ENCODE peak calls at places on chromosome 6, in ten cellular contexts. One of them, this sample, is unnamed.

GRCh38 chr6:162063666-162064065 is 663.9 kb downstream of the PRKN start:
- DNase-seq in uterus: no peak
- DNase-seq in left lung: no peak
- DNase-seq in hepatocyte: no peak
- DNase-seq in breast epithelium: no peak
- DNase-seq in tibial nerve: no peak
- DNase-seq in PC-3: no peak
- DNase-seq in HCT116: no peak
- DNase-seq in astrocyte: peak; percentile 15
- DNase-seq in A549: no peak
- DNase-seq in this sample: no peak

GRCh38 chr6:153129873-153130514 is 1.1 kb downstream of the RGS17 start:
- DNase-seq in left lung: no peak
- DNase-seq in uterus: no peak
- DNase-seq in A549: no peak
- DNase-seq in tibial nerve: no peak
- DNase-seq in HCT116: no peak
- DNase-seq in astrocyte: no peak
- DNase-seq in hepatocyte: peak; percentile 15
- DNase-seq in PC-3: no peak
- DNase-seq in breast epithelium: no peak
- DNase-seq in this sample: no peak

GRCh38 chr6:11194399-11195274 is 37.8 kb downstream of the NEDD9 start:
- DNase-seq in breast epithelium: no peak
- DNase-seq in astrocyte: peak; percentile 89
- DNase-seq in left lung: no peak
- DNase-seq in tibial nerve: no peak
- DNase-seq in HCT116: no peak
- DNase-seq in A549: peak; percentile 80
- DNase-seq in PC-3: no peak
- DNase-seq in hepatocyte: peak; percentile 54
- DNase-seq in uterus: no peak
- DNase-seq in this sample: no peak

GRCh38 chr6:167973092-167973880 is 24.2 kb upstream of the KIF25 start:
- DNase-seq in tibial nerve: no peak
- DNase-seq in PC-3: no peak
- DNase-seq in HCT116: no peak
- DNase-seq in A549: no peak
- DNase-seq in left lung: no peak
- DNase-seq in astrocyte: no peak
- DNase-seq in breast epithelium: no peak
- DNase-seq in uterus: no peak
- DNase-seq in hepatocyte: no peak
- DNase-seq in this sample: no peak

GRCh38 chr6:15909290-15910070 is 219.4 kb upstream of the MYLIP start:
- DNase-seq in A549: no peak
- DNase-seq in PC-3: no peak
- DNase-seq in left lung: no peak
- DNase-seq in astrocyte: no peak
- DNase-seq in uterus: no peak
- DNase-seq in HCT116: no peak
- DNase-seq in breast epithelium: no peak
- DNase-seq in tibial nerve: no peak
- DNase-seq in hepatocyte: no peak
- DNase-seq in this sample: no peak

GRCh38 chr6:143157146-143157545 is 96.5 kb downstream of the AIG1 start:
- DNase-seq in astrocyte: no peak
- DNase-seq in uterus: no peak
- DNase-seq in tibial nerve: no peak
- DNase-seq in HCT116: no peak
- DNase-seq in hepatocyte: no peak
- DNase-seq in left lung: no peak
- DNase-seq in breast epithelium: no peak
- DNase-seq in PC-3: peak; percentile 13
- DNase-seq in A549: no peak
- DNase-seq in this sample: no peak

GRCh38 chr6:28213213-28213523 is 11.9 kb upstream of the ZSCAN9 start:
- DNase-seq in tibial nerve: no peak
- DNase-seq in A549: no peak
- DNase-seq in PC-3: no peak
- DNase-seq in uterus: no peak
- DNase-seq in left lung: no peak
- DNase-seq in HCT116: no peak
- DNase-seq in breast epithelium: no peak
- DNase-seq in astrocyte: no peak
- DNase-seq in hepatocyte: no peak
- DNase-seq in this sample: no peak

GRCh38 chr6:45991189-45991588 is 24.5 kb downstream of the CLIC5 start:
- DNase-seq in HCT116: no peak
- DNase-seq in uterus: no peak
- DNase-seq in hepatocyte: no peak
- DNase-seq in astrocyte: no peak
- DNase-seq in left lung: no peak
- DNase-seq in tibial nerve: no peak
- DNase-seq in A549: no peak
- DNase-seq in breast epithelium: no peak
- DNase-seq in PC-3: no peak
- DNase-seq in this sample: no peak

GRCh38 chr6:125944434-125944816 is 12.1 kb upstream of the HINT3 start:
- DNase-seq in breast epithelium: no peak
- DNase-seq in uterus: peak; percentile 46
- DNase-seq in PC-3: peak; percentile 68
- DNase-seq in astrocyte: peak; percentile 69
- DNase-seq in left lung: no peak
- DNase-seq in A549: no peak
- DNase-seq in HCT116: no peak
- DNase-seq in tibial nerve: peak; percentile 21
- DNase-seq in hepatocyte: peak; percentile 72
- DNase-seq in this sample: peak; percentile 89

GRCh38 chr6:155259897-155260296 is 3.9 kb upstream of the CLDN20 start:
- DNase-seq in hepatocyte: no peak
- DNase-seq in uterus: no peak
- DNase-seq in breast epithelium: no peak
- DNase-seq in astrocyte: no peak
- DNase-seq in A549: no peak
- DNase-seq in tibial nerve: no peak
- DNase-seq in PC-3: no peak
- DNase-seq in left lung: no peak
- DNase-seq in HCT116: no peak
- DNase-seq in this sample: no peak

GRCh38 chr6:166440106-166440505 is 57.4 kb upstream of the MPC1 start:
- DNase-seq in left lung: no peak
- DNase-seq in PC-3: no peak
- DNase-seq in A549: no peak
- DNase-seq in astrocyte: no peak
- DNase-seq in tibial nerve: no peak
- DNase-seq in HCT116: no peak
- DNase-seq in breast epithelium: no peak
- DNase-seq in hepatocyte: no peak
- DNase-seq in uterus: no peak
- DNase-seq in this sample: no peak

DNA sequence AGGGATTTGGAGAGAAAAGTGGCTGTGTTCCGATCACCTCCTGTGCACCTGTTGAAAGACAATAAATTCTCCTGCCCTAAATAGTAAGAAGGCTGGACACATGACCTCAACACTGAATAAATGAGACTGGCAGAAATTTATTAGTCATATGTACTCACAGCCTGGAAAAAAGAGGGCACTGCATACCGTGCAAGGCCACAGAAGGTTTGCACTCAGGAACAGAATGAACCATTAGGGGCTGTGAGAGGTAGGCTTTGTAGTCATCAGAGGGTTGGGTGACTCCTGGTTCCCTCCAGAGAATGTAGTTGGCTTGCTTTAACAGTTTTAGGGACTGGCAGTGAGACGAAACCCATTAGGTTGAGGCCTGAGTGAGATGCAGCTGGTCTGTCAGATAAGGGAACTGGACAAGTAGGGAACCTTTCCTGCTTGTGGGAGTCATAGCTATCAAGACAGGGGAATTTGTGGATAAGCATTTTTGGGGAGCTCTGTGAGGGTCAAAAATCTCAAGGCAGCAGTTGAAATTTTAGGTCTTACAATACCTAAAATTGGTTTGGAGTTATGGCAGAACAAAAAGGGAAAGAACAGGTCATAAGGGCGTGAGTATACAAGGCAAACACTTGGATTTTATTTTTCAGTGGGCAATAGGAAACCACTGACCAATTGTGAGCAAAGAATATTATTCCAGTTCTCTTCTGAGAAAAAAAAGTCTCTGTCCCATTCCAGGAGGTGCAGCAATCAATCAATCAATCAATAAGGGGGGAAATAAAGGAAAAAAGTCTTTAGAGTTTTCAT is 67.9 kb upstream of the BTN3A2 start:
- DNase-seq in PC-3: peak; percentile 59
- DNase-seq in tibial nerve: no peak
- DNase-seq in uterus: no peak
- DNase-seq in left lung: no peak
- DNase-seq in astrocyte: no peak
- DNase-seq in breast epithelium: no peak
- DNase-seq in hepatocyte: peak; percentile 32
- DNase-seq in HCT116: no peak
- DNase-seq in A549: no peak
- DNase-seq in this sample: no peak
- H3K4me3 ChIP-seq in PC-3: peak overlapping the region; percentile 29
- H3K4me3 ChIP-seq in tibial nerve: no peak overlapping the region
- H3K4me3 ChIP-seq in uterus: no peak overlapping the region
- H3K4me3 ChIP-seq in left lung: no peak overlapping the region
- H3K4me3 ChIP-seq in astrocyte: no peak overlapping the region
- H3K4me3 ChIP-seq in breast epithelium: no peak overlapping the region
- H3K4me3 ChIP-seq in hepatocyte: no peak overlapping the region
- H3K4me3 ChIP-seq in HCT116: no peak overlapping the region
- H3K4me3 ChIP-seq in A549: no peak overlapping the region
- H3K4me3 ChIP-seq in this sample: no peak overlapping the region

DNA sequence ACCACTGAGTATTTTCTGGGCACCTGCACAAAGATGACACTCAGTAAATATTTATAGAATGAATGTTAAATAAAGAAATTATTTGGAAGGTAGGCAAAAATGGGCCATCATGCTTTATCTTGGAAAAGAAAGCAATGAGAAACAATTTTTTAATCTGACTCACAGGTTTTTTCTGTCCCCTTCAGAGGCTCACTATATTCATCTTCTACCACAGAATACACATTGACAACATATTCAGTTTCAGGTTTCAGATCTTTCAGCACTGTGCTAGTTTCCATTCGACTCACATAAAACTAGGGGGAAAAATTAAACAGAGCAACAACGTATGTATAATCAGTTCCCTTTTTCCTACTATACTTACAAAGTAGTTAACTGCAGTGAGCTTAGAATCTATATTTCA is 58.3 kb downstream of the COL12A1 start:
- DNase-seq in left lung: no peak
- DNase-seq in breast epithelium: no peak
- DNase-seq in astrocyte: peak; percentile 79
- DNase-seq in A549: no peak
- DNase-seq in PC-3: peak; percentile 57
- DNase-seq in hepatocyte: no peak
- DNase-seq in uterus: no peak
- DNase-seq in HCT116: no peak
- DNase-seq in tibial nerve: no peak
- DNase-seq in this sample: no peak
- H3K27ac ChIP-seq in left lung: no peak overlapping the region
- H3K27ac ChIP-seq in breast epithelium: no peak overlapping the region
- H3K27ac ChIP-seq in astrocyte: peak overlapping the region; percentile 28
- H3K27ac ChIP-seq in A549: no peak overlapping the region
- H3K27ac ChIP-seq in PC-3: peak overlapping the region; percentile 23
- H3K27ac ChIP-seq in hepatocyte: no peak overlapping the region
- H3K27ac ChIP-seq in uterus: no peak overlapping the region
- H3K27ac ChIP-seq in HCT116: no peak overlapping the region
- H3K27ac ChIP-seq in tibial nerve: no peak overlapping the region
- H3K27ac ChIP-seq in this sample: no peak overlapping the region

GRCh38 chr6:91376686-91377085 is 789.8 kb upstream of the MAP3K7 start:
- DNase-seq in uterus: no peak
- DNase-seq in breast epithelium: no peak
- DNase-seq in HCT116: no peak
- DNase-seq in A549: no peak
- DNase-seq in PC-3: peak; percentile 1
- DNase-seq in tibial nerve: no peak
- DNase-seq in hepatocyte: no peak
- DNase-seq in left lung: peak; percentile 21
- DNase-seq in astrocyte: no peak
- DNase-seq in this sample: no peak
- TF ChIP-seq CTCF in uterus: no peak
- TF ChIP-seq CTCF in breast epithelium: no peak
- TF ChIP-seq CTCF in HCT116: no peak
- TF ChIP-seq CTCF in A549: no peak
- TF ChIP-seq CTCF in PC-3: no peak
- TF ChIP-seq CTCF in tibial nerve: no peak
- TF ChIP-seq CTCF in hepatocyte: no peak
- TF ChIP-seq CTCF in left lung: no peak
- TF ChIP-seq CTCF in astrocyte: no peak
- TF ChIP-seq CTCF in this sample: no peak

GRCh38 chr6:44002071-44002590 is 125.1 kb downstream of the MRPL14 start:
- DNase-seq in left lung: no peak
- DNase-seq in tibial nerve: no peak
- DNase-seq in uterus: no peak
- DNase-seq in PC-3: no peak
- DNase-seq in HCT116: no peak
- DNase-seq in breast epithelium: no peak
- DNase-seq in hepatocyte: peak; percentile 26
- DNase-seq in astrocyte: no peak
- DNase-seq in A549: no peak
- DNase-seq in this sample: peak; percentile 52
- H3K4me3 ChIP-seq in left lung: peak overlapping the region; percentile 21
- H3K4me3 ChIP-seq in tibial nerve: peak overlapping the region; percentile 46
- H3K4me3 ChIP-seq in uterus: peak overlapping the region; percentile 29
- H3K4me3 ChIP-seq in PC-3: peak overlapping the region; percentile 47
- H3K4me3 ChIP-seq in HCT116: peak overlapping the region; percentile 64
- H3K4me3 ChIP-seq in breast epithelium: peak overlapping the region; percentile 49
- H3K4me3 ChIP-seq in hepatocyte: peak overlapping the region; percentile 33
- H3K4me3 ChIP-seq in astrocyte: peak overlapping the region; percentile 49
- H3K4me3 ChIP-seq in A549: peak overlapping the region; percentile 60
- H3K4me3 ChIP-seq in this sample: peak overlapping the region; percentile 5

DNA sequence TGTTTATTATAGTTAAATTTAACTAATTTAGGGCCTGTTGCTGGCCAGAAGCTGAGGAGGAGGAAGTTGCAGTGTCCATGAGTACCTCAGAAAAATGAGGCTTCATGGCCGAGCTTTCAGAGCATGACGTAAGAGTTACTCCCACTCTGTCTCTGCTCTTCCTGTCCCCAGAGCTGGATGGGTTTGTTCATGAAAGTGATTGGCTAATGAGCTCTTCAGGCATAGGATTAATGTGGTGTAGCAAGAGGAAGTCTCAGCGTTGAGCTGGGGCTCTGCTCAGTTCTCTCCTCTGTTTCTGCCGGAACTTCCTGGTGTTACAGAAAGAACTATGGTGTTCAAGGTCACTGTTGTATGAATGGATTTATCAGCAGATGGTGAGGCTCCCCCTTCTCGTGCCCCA is 335.6 kb downstream of the NRN1 start:
- DNase-seq in astrocyte: peak; percentile 59
- DNase-seq in PC-3: no peak
- DNase-seq in left lung: no peak
- DNase-seq in breast epithelium: no peak
- DNase-seq in hepatocyte: no peak
- DNase-seq in uterus: peak; percentile 31
- DNase-seq in tibial nerve: no peak
- DNase-seq in HCT116: no peak
- DNase-seq in A549: no peak
- DNase-seq in this sample: no peak
- H3K27ac ChIP-seq in astrocyte: no peak overlapping the region
- H3K27ac ChIP-seq in PC-3: no peak overlapping the region
- H3K27ac ChIP-seq in left lung: no peak overlapping the region
- H3K27ac ChIP-seq in breast epithelium: no peak overlapping the region
- H3K27ac ChIP-seq in hepatocyte: no peak overlapping the region
- H3K27ac ChIP-seq in uterus: peak overlapping the region; percentile 70
- H3K27ac ChIP-seq in tibial nerve: no peak overlapping the region
- H3K27ac ChIP-seq in HCT116: no peak overlapping the region
- H3K27ac ChIP-seq in A549: no peak overlapping the region
- H3K27ac ChIP-seq in this sample: no peak overlapping the region